ENCODE peak calls at places on chromosomes 2 and 18, in eight cellular contexts. R is bronchial epithelial cell, M is colonic mucosa, G is body of pancreas, U is AG04450, Q is sigmoid colon, X is HFF-Myc, Z is psoas muscle. P is an unnamed sample.

GRCh38 chr2:80670763-80671162 is 366.2 kb upstream of the LRRTM1 start:
- DNase-seq in X (no peak), R (no peak), Q (no peak), M (no peak), Z (no peak), G (no peak), U (no peak), P (no peak)

GRCh38 chr18:48304906-48305693 is 104.1 kb downstream of the ZBTB7C start:
- DNase-seq in X (no peak), Z (no peak), U (no peak), M (no peak), G (no peak), Q (peak; percentile 33), R (no peak), P (no peak)

GRCh38 chr2:190964170-190964795 is 49.7 kb downstream of the STAT1 start:
- DNase-seq in R (no peak), Q (no peak), M (no peak), X (no peak), U (no peak), G (peak; percentile 31), Z (no peak), P (no peak)

GRCh38 chr2:164155558-164155957 is 419.8 kb upstream of the FIGN start:
- DNase-seq in X (no peak), U (no peak), Z (no peak), G (no peak), M (no peak), Q (no peak), R (no peak), P (no peak)

GRCh38 chr2:238847432-238847801 is 468 bp upstream of the TWIST2 start:
- DNase-seq in Q (peak; percentile 78), R (no peak), X (no peak), U (no peak), M (no peak), G (no peak), Z (no peak), P (no peak)

GRCh38 chr2:55418512-55419235 is 982 bp downstream of the CCDC88A start:
- DNase-seq in R (peak; percentile 15), G (no peak), Z (no peak), M (no peak), Q (no peak), U (no peak), X (no peak), P (no peak)

GRCh38 chr2:168210898-168211570 is 36.4 kb downstream of the STK39 start:
- DNase-seq in U (peak; percentile 65), R (peak; percentile 99), Z (no peak), X (peak; percentile 69), Q (no peak), G (peak; percentile 34), M (no peak), P (peak; percentile 78)

GRCh38 chr2:97868986-97869721 is 126.6 kb downstream of the TMEM131 start:
- DNase-seq in Q (no peak), M (peak; percentile 20), R (peak; percentile 95), G (peak; percentile 16), Z (peak; percentile 66), U (peak; percentile 78), X (peak; percentile 82), P (peak; percentile 75)

GRCh38 chr18:33579868-33580205 is 1.8 kb downstream of the ASXL3 start:
- DNase-seq in M (no peak), G (no peak), Q (no peak), R (no peak), X (no peak), U (no peak), Z (no peak), P (no peak)

GRCh38 chr2:157777425-157777824 is 98.7 kb downstream of the ACVR1 start:
- DNase-seq in R (peak; percentile 49), G (peak; percentile 68), X (no peak), Q (no peak), U (peak; percentile 33), M (peak; percentile 45), Z (peak; percentile 19), P (no peak)

GRCh38 chr2:10342245-10342951 is 39.7 kb downstream of the HPCAL1 start:
- DNase-seq in R (no peak), Q (no peak), M (no peak), U (no peak), G (peak; percentile 41), X (no peak), Z (no peak), P (no peak)

GRCh38 chr2:227103583-227103982 is 60.4 kb downstream of the COL4A4 start:
- DNase-seq in X (no peak), M (no peak), Z (no peak), R (no peak), G (peak; percentile 15), Q (no peak), U (no peak), P (no peak)

GRCh38 chr2:29106980-29107388 is 8.2 kb upstream of the CLIP4 start:
- DNase-seq in G (no peak), M (no peak), Z (no peak), X (no peak), R (peak; percentile 54), Q (no peak), U (no peak), P (no peak)

GRCh38 chr2:102967451-102967850 is 205.6 kb downstream of the TMEM182 start:
- DNase-seq in G (no peak), M (no peak), U (no peak), Q (no peak), R (no peak), X (no peak), Z (no peak), P (peak; percentile 13)

GRCh38 chr2:46666044-46666662 is 186.8 kb downstream of the TMEM247 start:
- DNase-seq in Q (peak; percentile 95), U (no peak), Z (peak; percentile 70), G (peak; percentile 42), R (no peak), M (peak; percentile 43), X (no peak), P (no peak)

GRCh38 chr18:58405107-58405898 is 223.6 kb downstream of the ALPK2 start:
- DNase-seq in Q (no peak), G (no peak), Z (no peak), X (no peak), M (no peak), R (no peak), U (no peak), P (no peak)

GRCh38 chr18:58409802-58410445 is 219.0 kb downstream of the ALPK2 start:
- DNase-seq in X (no peak), Z (no peak), G (no peak), Q (no peak), U (no peak), M (no peak), R (no peak), P (no peak)

GRCh38 chr18:58408665-58409064 is 220.2 kb downstream of the ALPK2 start:
- DNase-seq in R (no peak), Q (no peak), Z (no peak), M (no peak), G (no peak), U (no peak), X (no peak), P (no peak)

GRCh38 chr18:58407263-58407648 is 221.6 kb downstream of the ALPK2 start:
- DNase-seq in Z (no peak), X (no peak), M (no peak), G (no peak), U (no peak), Q (no peak), R (peak; percentile 7), P (no peak)

DNA sequence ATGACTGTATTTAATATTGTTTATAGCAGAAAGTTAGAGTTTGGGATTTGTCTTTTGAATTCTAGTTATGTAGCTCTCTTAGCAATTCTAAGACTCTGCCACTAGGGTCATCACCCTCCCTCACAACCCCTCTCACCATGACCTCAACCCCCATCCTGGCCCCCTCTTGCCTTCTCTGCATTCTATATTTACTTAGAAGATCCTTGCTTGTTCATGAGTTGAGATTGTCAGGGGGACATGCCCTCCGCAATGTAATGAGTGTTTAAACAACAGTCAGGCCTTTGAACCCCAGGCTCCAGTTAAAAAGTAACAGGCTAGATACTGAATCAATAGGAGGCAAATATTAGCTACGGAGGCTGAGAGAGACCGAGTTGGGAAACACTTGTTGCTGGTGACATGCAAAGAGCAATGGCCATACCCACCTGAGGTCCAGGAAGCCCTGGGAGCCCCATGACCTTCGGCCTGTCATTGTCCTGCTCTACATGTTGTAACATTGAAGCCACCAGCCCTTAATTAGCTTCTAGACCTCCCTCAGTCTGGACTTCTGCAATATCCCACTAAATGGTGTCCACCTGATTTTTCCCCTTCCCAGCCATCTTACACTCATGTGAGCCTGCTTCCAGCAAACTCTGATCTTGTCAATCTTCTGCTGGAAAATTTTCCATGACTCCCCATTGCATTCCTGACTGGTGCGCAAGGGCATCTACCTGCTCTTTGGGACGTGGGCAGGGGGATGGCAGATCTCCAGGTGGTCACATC is 221.1 kb downstream of the ALPK2 start:
- DNase-seq in U (no peak), G (no peak), Z (no peak), Q (no peak), X (no peak), R (no peak), M (no peak), P (no peak)
- TF ChIP-seq CTCF in U (no peak), G (no peak), Z (no peak), Q (no peak), X (no peak), R (no peak), M (no peak), P (no peak)

GRCh38 chr2:170716851-170717598 is 1.9 kb downstream of the SP5 start:
- DNase-seq in U (no peak), M (peak; percentile 41), Q (peak; percentile 81), Z (peak; percentile 46), R (no peak), X (peak; percentile 6), G (peak; percentile 37), P (no peak)

GRCh38 chr2:170715932-170716777 is 1.0 kb downstream of the SP5 start:
- DNase-seq in Z (no peak), G (no peak), X (no peak), R (no peak), U (no peak), Q (peak; percentile 69), M (peak; percentile 33), P (no peak)

GRCh38 chr2:170714156-170715061 is 728 bp upstream of the SP5 start:
- DNase-seq in G (peak; percentile 66), Q (peak; percentile 81), X (no peak), Z (peak; percentile 25), R (no peak), U (no peak), M (peak; percentile 51), P (no peak)

GRCh38 chr2:170713280-170714155 is 1.6 kb upstream of the SP5 start:
- DNase-seq in Z (peak; percentile 18), R (no peak), G (no peak), Q (no peak), X (no peak), M (peak; percentile 20), U (no peak), P (no peak)

GRCh38 chr2:170715062-170715931 is at the start of gene SP5:
- DNase-seq in U (peak; percentile 4), R (peak; percentile 20), X (no peak), Z (peak; percentile 31), G (peak; percentile 86), Q (peak; percentile 85), M (peak; percentile 65), P (no peak)
- H3K4me3 ChIP-seq in U (peak within 1 kb of the TSS; percentile 44), R (peak within 1 kb of the TSS; percentile 24), X (peak within 1 kb of the TSS; percentile 23), Z (peak within 1 kb of the TSS; percentile 69), G (no peak within 1 kb of the TSS), Q (peak within 1 kb of the TSS; percentile 58), M (peak within 1 kb of the TSS; percentile 50), P (peak within 1 kb of the TSS; percentile 32)

GRCh38 chr2:135585586-135585985 is 54.3 kb downstream of the R3HDM1 start:
- DNase-seq in X (no peak), G (no peak), Z (no peak), Q (no peak), U (no peak), R (no peak), M (no peak), P (no peak)
- TF ChIP-seq CTCF in X (no peak), G (no peak), Z (no peak), Q (no peak), U (peak; percentile 39), R (no peak), M (no peak), P (peak; percentile 33)

GRCh38 chr2:207472343-207473202 is 57.2 kb upstream of the CREB1 start:
- DNase-seq in Z (no peak), U (no peak), R (peak; percentile 72), M (no peak), X (no peak), Q (no peak), G (no peak), P (no peak)
- H3K4me3 ChIP-seq in Z (no peak overlapping the region), U (no peak overlapping the region), R (no peak overlapping the region), M (no peak overlapping the region), X (no peak overlapping the region), Q (peak overlapping the region; percentile 25), G (no peak overlapping the region), P (no peak overlapping the region)